ENCODE peak calls at places on chromosomes 11 and 22, in seven cellular contexts. One of them, this sample, is unnamed.

GRCh38 chr22:36871669-36872081 is 10.9 kb downstream of the NCF4 start:
- DNase-seq in kidney: peak
- DNase-seq in CD8-positive, alpha-beta memory T cell: no peak
- DNase-seq in uterus: no peak
- DNase-seq in CD4-positive, alpha-beta memory T cell: no peak
- DNase-seq in adrenal gland: no peak
- DNase-seq in sigmoid colon: no peak
- DNase-seq in this sample: no peak

GRCh38 chr11:12179019-12179418 is 68.6 kb downstream of the MICAL2 start:
- DNase-seq in kidney: no peak
- DNase-seq in CD8-positive, alpha-beta memory T cell: no peak
- DNase-seq in uterus: no peak
- DNase-seq in CD4-positive, alpha-beta memory T cell: no peak
- DNase-seq in adrenal gland: no peak
- DNase-seq in sigmoid colon: no peak
- DNase-seq in this sample: no peak

GRCh38 chr11:6298605-6299004 is 21.7 kb downstream of the CAVIN3 start:
- DNase-seq in kidney: no peak
- DNase-seq in CD8-positive, alpha-beta memory T cell: no peak
- DNase-seq in uterus: no peak
- DNase-seq in CD4-positive, alpha-beta memory T cell: no peak
- DNase-seq in adrenal gland: peak
- DNase-seq in sigmoid colon: no peak
- DNase-seq in this sample: peak

GRCh38 chr11:19566583-19567379 is 145.9 kb upstream of the NAV2 start:
- DNase-seq in kidney: no peak
- DNase-seq in CD8-positive, alpha-beta memory T cell: no peak
- DNase-seq in uterus: no peak
- DNase-seq in CD4-positive, alpha-beta memory T cell: no peak
- DNase-seq in adrenal gland: no peak
- DNase-seq in sigmoid colon: no peak
- DNase-seq in this sample: no peak

GRCh38 chr11:118979434-118979833 is 7.9 kb downstream of the FOXR1 start:
- DNase-seq in kidney: no peak
- DNase-seq in CD8-positive, alpha-beta memory T cell: no peak
- DNase-seq in uterus: no peak
- DNase-seq in CD4-positive, alpha-beta memory T cell: no peak
- DNase-seq in adrenal gland: no peak
- DNase-seq in sigmoid colon: no peak
- DNase-seq in this sample: peak

GRCh38 chr11:66891849-66892660 is 35.2 kb downstream of the LRFN4 start:
- DNase-seq in kidney: no peak
- DNase-seq in CD8-positive, alpha-beta memory T cell: no peak
- DNase-seq in uterus: no peak
- DNase-seq in CD4-positive, alpha-beta memory T cell: no peak
- DNase-seq in adrenal gland: peak
- DNase-seq in sigmoid colon: no peak
- DNase-seq in this sample: peak

GRCh38 chr11:66539526-66539925 is 6.3 kb downstream of the ZDHHC24 start:
- DNase-seq in kidney: no peak
- DNase-seq in CD8-positive, alpha-beta memory T cell: no peak
- DNase-seq in uterus: no peak
- DNase-seq in CD4-positive, alpha-beta memory T cell: no peak
- DNase-seq in adrenal gland: no peak
- DNase-seq in sigmoid colon: no peak
- DNase-seq in this sample: peak

GRCh38 chr22:29004647-29005371 is 56.8 kb downstream of the C22orf31 start:
- DNase-seq in kidney: peak
- DNase-seq in CD8-positive, alpha-beta memory T cell: no peak
- DNase-seq in uterus: peak
- DNase-seq in CD4-positive, alpha-beta memory T cell: no peak
- DNase-seq in adrenal gland: peak
- DNase-seq in sigmoid colon: no peak
- DNase-seq in this sample: no peak

GRCh38 chr22:21698430-21699329 is 32.9 kb downstream of the PPIL2 start:
- DNase-seq in kidney: peak
- DNase-seq in CD8-positive, alpha-beta memory T cell: no peak
- DNase-seq in uterus: peak
- DNase-seq in CD4-positive, alpha-beta memory T cell: no peak
- DNase-seq in adrenal gland: peak
- DNase-seq in sigmoid colon: no peak
- DNase-seq in this sample: peak

GRCh38 chr11:66951927-66952337 is 6.3 kb downstream of the PC start:
- DNase-seq in kidney: no peak
- DNase-seq in CD8-positive, alpha-beta memory T cell: no peak
- DNase-seq in uterus: no peak
- DNase-seq in CD4-positive, alpha-beta memory T cell: no peak
- DNase-seq in adrenal gland: no peak
- DNase-seq in sigmoid colon: no peak
- DNase-seq in this sample: no peak

GRCh38 chr11:43830928-43831440 is 49.6 kb upstream of the ALKBH3 start:
- DNase-seq in kidney: no peak
- DNase-seq in CD8-positive, alpha-beta memory T cell: no peak
- DNase-seq in uterus: peak
- DNase-seq in CD4-positive, alpha-beta memory T cell: no peak
- DNase-seq in adrenal gland: peak
- DNase-seq in sigmoid colon: no peak
- DNase-seq in this sample: peak

GRCh38 chr11:62925745-62926668 is 4.8 kb upstream of the CHRM1 start:
- DNase-seq in kidney: peak
- DNase-seq in CD8-positive, alpha-beta memory T cell: no peak
- DNase-seq in uterus: no peak
- DNase-seq in CD4-positive, alpha-beta memory T cell: no peak
- DNase-seq in adrenal gland: no peak
- DNase-seq in sigmoid colon: no peak
- DNase-seq in this sample: no peak

GRCh38 chr22:17779286-17780115 is 5.2 kb upstream of the BID start:
- DNase-seq in kidney: peak
- DNase-seq in CD8-positive, alpha-beta memory T cell: no peak
- DNase-seq in uterus: no peak
- DNase-seq in CD4-positive, alpha-beta memory T cell: no peak
- DNase-seq in adrenal gland: no peak
- DNase-seq in sigmoid colon: no peak
- DNase-seq in this sample: peak

GRCh38 chr11:69274531-69275016 is 19.4 kb upstream of the MYEOV start:
- DNase-seq in kidney: peak
- DNase-seq in CD8-positive, alpha-beta memory T cell: no peak
- DNase-seq in uterus: no peak
- DNase-seq in CD4-positive, alpha-beta memory T cell: no peak
- DNase-seq in adrenal gland: no peak
- DNase-seq in sigmoid colon: no peak
- DNase-seq in this sample: no peak

GRCh38 chr11:8267831-8268529 is 4.3 kb upstream of the LMO1 start:
- DNase-seq in kidney: peak
- DNase-seq in CD8-positive, alpha-beta memory T cell: no peak
- DNase-seq in uterus: peak
- DNase-seq in CD4-positive, alpha-beta memory T cell: no peak
- DNase-seq in adrenal gland: peak
- DNase-seq in sigmoid colon: peak
- DNase-seq in this sample: peak

GRCh38 chr11:58494096-58494495 is 13.8 kb downstream of the OR5B21 start:
- DNase-seq in kidney: no peak
- DNase-seq in CD8-positive, alpha-beta memory T cell: no peak
- DNase-seq in uterus: no peak
- DNase-seq in CD4-positive, alpha-beta memory T cell: no peak
- DNase-seq in adrenal gland: no peak
- DNase-seq in sigmoid colon: no peak
- DNase-seq in this sample: peak

GRCh38 chr11:1370186-1371025 is 19.3 kb upstream of the BRSK2 start:
- DNase-seq in kidney: peak
- DNase-seq in CD8-positive, alpha-beta memory T cell: no peak
- DNase-seq in uterus: no peak
- DNase-seq in CD4-positive, alpha-beta memory T cell: no peak
- DNase-seq in adrenal gland: no peak
- DNase-seq in sigmoid colon: no peak
- DNase-seq in this sample: no peak

GRCh38 chr11:116825854-116826750 is 3.0 kb upstream of the APOA4 start:
- DNase-seq in kidney: no peak
- DNase-seq in CD8-positive, alpha-beta memory T cell: no peak
- DNase-seq in uterus: no peak
- DNase-seq in CD4-positive, alpha-beta memory T cell: no peak
- DNase-seq in adrenal gland: no peak
- DNase-seq in sigmoid colon: peak
- DNase-seq in this sample: no peak

GRCh38 chr11:116828632-116829524 is 829 bp upstream of the APOC3 start:
- DNase-seq in kidney: no peak
- DNase-seq in CD8-positive, alpha-beta memory T cell: no peak
- DNase-seq in uterus: no peak
- DNase-seq in CD4-positive, alpha-beta memory T cell: no peak
- DNase-seq in adrenal gland: no peak
- DNase-seq in sigmoid colon: no peak
- DNase-seq in this sample: no peak

GRCh38 chr11:116826751-116827431 is 2.8 kb upstream of the APOC3 start:
- DNase-seq in kidney: no peak
- DNase-seq in CD8-positive, alpha-beta memory T cell: no peak
- DNase-seq in uterus: no peak
- DNase-seq in CD4-positive, alpha-beta memory T cell: no peak
- DNase-seq in adrenal gland: no peak
- DNase-seq in sigmoid colon: peak
- DNase-seq in this sample: peak

GRCh38 chr11:116825434-116825833 is 2.3 kb upstream of the APOA4 start:
- DNase-seq in kidney: no peak
- DNase-seq in CD8-positive, alpha-beta memory T cell: no peak
- DNase-seq in uterus: no peak
- DNase-seq in CD4-positive, alpha-beta memory T cell: no peak
- DNase-seq in adrenal gland: no peak
- DNase-seq in sigmoid colon: no peak
- DNase-seq in this sample: no peak

DNA sequence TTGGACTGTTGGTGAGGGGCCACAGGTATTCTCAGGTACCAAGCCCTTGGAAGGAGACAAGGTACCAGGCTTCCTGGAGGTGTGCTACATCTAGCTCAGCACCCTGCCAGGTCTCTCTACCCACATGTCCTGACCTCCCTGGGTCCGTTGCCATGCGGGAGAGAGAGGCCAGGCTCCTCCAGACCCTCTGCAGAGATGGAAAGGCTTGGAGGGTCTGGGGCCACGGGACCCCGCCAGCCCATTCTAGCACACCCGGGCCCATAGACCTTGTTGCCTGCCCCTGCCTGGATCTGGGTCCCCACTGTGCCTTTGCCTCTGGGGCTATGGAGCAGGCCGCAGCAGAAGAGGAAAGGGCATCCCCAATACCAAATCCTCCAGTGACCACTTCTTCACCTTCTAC is 2.2 kb upstream of the APOC3 start:
- DNase-seq in kidney: no peak
- DNase-seq in CD8-positive, alpha-beta memory T cell: no peak
- DNase-seq in uterus: no peak
- DNase-seq in CD4-positive, alpha-beta memory T cell: no peak
- DNase-seq in adrenal gland: no peak
- DNase-seq in sigmoid colon: peak
- DNase-seq in this sample: no peak
- H3K27ac ChIP-seq in kidney: no peak
- H3K27ac ChIP-seq in CD8-positive, alpha-beta memory T cell: no peak
- H3K27ac ChIP-seq in uterus: no peak
- H3K27ac ChIP-seq in CD4-positive, alpha-beta memory T cell: no peak
- H3K27ac ChIP-seq in adrenal gland: no peak
- H3K27ac ChIP-seq in sigmoid colon: no peak
- H3K27ac ChIP-seq in this sample: no peak

GRCh38 chr11:122365545-122366380 is 249.7 kb upstream of the BLID start:
- DNase-seq in kidney: no peak
- DNase-seq in CD8-positive, alpha-beta memory T cell: no peak
- DNase-seq in uterus: no peak
- DNase-seq in CD4-positive, alpha-beta memory T cell: no peak
- DNase-seq in adrenal gland: peak
- DNase-seq in sigmoid colon: no peak
- DNase-seq in this sample: no peak
- H3K4me3 ChIP-seq in kidney: peak
- H3K4me3 ChIP-seq in CD8-positive, alpha-beta memory T cell: no peak
- H3K4me3 ChIP-seq in uterus: no peak
- H3K4me3 ChIP-seq in CD4-positive, alpha-beta memory T cell: no peak
- H3K4me3 ChIP-seq in adrenal gland: no peak
- H3K4me3 ChIP-seq in sigmoid colon: no peak
- H3K4me3 ChIP-seq in this sample: no peak

DNA sequence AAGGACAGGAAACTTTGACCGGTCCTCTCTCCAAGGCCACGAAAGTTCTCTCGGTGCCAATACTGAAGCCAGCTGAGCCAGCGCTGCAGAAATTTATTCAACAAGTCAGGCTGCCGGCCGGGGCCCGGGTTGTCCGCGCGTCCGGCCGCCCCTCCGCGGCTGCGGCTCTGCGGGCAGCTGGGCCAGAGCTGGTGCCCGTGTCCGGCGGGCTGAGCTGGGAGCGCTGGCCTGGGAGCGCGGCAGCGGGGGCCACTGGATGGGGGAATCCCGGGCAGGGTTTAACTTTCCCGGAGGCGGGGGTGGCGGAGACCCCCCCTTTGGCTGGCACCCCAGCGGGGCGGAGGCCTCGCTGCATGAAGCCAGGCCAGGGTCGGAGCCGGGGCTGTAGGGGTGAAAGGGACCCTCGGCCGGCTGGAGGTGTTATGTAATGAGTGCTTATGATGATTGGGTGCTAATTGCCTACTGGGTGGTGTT is 12.3 kb upstream of the CACNA1I start:
- DNase-seq in kidney: no peak
- DNase-seq in CD8-positive, alpha-beta memory T cell: no peak
- DNase-seq in uterus: no peak
- DNase-seq in CD4-positive, alpha-beta memory T cell: no peak
- DNase-seq in adrenal gland: no peak
- DNase-seq in sigmoid colon: no peak
- DNase-seq in this sample: no peak
- H3K27ac ChIP-seq in kidney: no peak
- H3K27ac ChIP-seq in CD8-positive, alpha-beta memory T cell: no peak
- H3K27ac ChIP-seq in uterus: no peak
- H3K27ac ChIP-seq in CD4-positive, alpha-beta memory T cell: no peak
- H3K27ac ChIP-seq in adrenal gland: no peak
- H3K27ac ChIP-seq in sigmoid colon: no peak
- H3K27ac ChIP-seq in this sample: no peak

GRCh38 chr22:42268852-42269406 is 1.5 kb downstream of the TCF20 start:
- DNase-seq in kidney: no peak
- DNase-seq in CD8-positive, alpha-beta memory T cell: no peak
- DNase-seq in uterus: no peak
- DNase-seq in CD4-positive, alpha-beta memory T cell: no peak
- DNase-seq in adrenal gland: no peak
- DNase-seq in sigmoid colon: no peak
- DNase-seq in this sample: peak

GRCh38 chr22:42271191-42271813 is 849 bp upstream of the TCF20 start:
- DNase-seq in kidney: no peak
- DNase-seq in CD8-positive, alpha-beta memory T cell: no peak
- DNase-seq in uterus: no peak
- DNase-seq in CD4-positive, alpha-beta memory T cell: no peak
- DNase-seq in adrenal gland: no peak
- DNase-seq in sigmoid colon: no peak
- DNase-seq in this sample: peak

GRCh38 chr22:42270512-42271190 is at the start of gene TCF20:
- DNase-seq in kidney: peak
- DNase-seq in CD8-positive, alpha-beta memory T cell: peak
- DNase-seq in uterus: peak
- DNase-seq in CD4-positive, alpha-beta memory T cell: peak
- DNase-seq in adrenal gland: peak
- DNase-seq in sigmoid colon: peak
- DNase-seq in this sample: peak

GRCh38 chr22:42269407-42270177 is 861 bp downstream of the TCF20 start:
- DNase-seq in kidney: peak
- DNase-seq in CD8-positive, alpha-beta memory T cell: peak
- DNase-seq in uterus: peak
- DNase-seq in CD4-positive, alpha-beta memory T cell: peak
- DNase-seq in adrenal gland: no peak
- DNase-seq in sigmoid colon: peak
- DNase-seq in this sample: peak

DNA sequence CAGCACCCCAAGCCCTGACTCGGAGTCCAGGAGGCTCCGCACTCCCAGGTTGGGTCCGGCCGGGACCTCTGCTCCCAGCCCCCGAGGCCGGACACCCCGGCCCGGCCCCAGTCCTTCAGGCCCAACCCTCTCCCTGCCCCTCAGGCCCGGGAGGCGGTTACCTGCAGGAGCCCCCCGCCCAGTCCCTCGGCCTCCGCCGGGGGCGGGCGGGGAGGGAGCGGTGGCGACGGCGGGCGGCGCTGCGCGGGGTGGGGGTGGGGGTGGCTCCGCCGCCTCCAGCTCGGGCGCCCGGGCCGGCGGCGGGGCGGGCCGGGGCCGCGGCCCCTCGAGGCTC is 308 bp downstream of the TCF20 start:
- DNase-seq in kidney: no peak
- DNase-seq in CD8-positive, alpha-beta memory T cell: no peak
- DNase-seq in uterus: no peak
- DNase-seq in CD4-positive, alpha-beta memory T cell: no peak
- DNase-seq in adrenal gland: no peak
- DNase-seq in sigmoid colon: no peak
- DNase-seq in this sample: no peak
- H3K4me3 ChIP-seq in kidney: peak
- H3K4me3 ChIP-seq in CD8-positive, alpha-beta memory T cell: peak
- H3K4me3 ChIP-seq in uterus: peak
- H3K4me3 ChIP-seq in CD4-positive, alpha-beta memory T cell: peak
- H3K4me3 ChIP-seq in adrenal gland: peak
- H3K4me3 ChIP-seq in sigmoid colon: peak
- H3K4me3 ChIP-seq in this sample: peak

This sample was measured in osteoblast.